ENCODE peak calls at places on chromosome 7, in eight cellular contexts. L is WTC11, C is nephron progenitor cell, U is GM23338, M is psoas muscle, P is GM13976, Z is OCI-LY7, K is IMR-90. F is an unnamed sample.

GRCh38 chr7:148334959-148335577 is 255.5 kb upstream of the C7orf33 start:
- DNase-seq in L (no peak), C (no peak), U (no peak), M (no peak), P (no peak), Z (no peak), K (no peak), F (peak)

GRCh38 chr7:18900801-18901200 is 216.6 kb downstream of the TWIST1 start:
- DNase-seq in L (no peak), C (no peak), U (no peak), M (no peak), P (no peak), Z (no peak), K (no peak), F (no peak)

GRCh38 chr7:23600251-23600650 is 3.1 kb downstream of the CCDC126 start:
- DNase-seq in L (no peak), C (no peak), U (peak), M (no peak), P (no peak), Z (no peak), K (no peak), F (no peak)

GRCh38 chr7:121020243-121020642 is 31.7 kb downstream of the CPED1 start:
- DNase-seq in L (no peak), C (no peak), U (no peak), M (no peak), P (no peak), Z (no peak), K (peak), F (peak)

GRCh38 chr7:50621932-50622587 is 56.9 kb upstream of the DDC start:
- DNase-seq in L (no peak), C (no peak), U (no peak), M (no peak), P (no peak), Z (no peak), K (no peak), F (no peak)

GRCh38 chr7:44608916-44609648 is 2.7 kb downstream of the OGDH start:
- DNase-seq in L (no peak), C (no peak), U (peak), M (no peak), P (no peak), Z (no peak), K (no peak), F (no peak)

GRCh38 chr7:43868181-43868580 is 1.1 kb downstream of the MRPS24 start:
- DNase-seq in L (no peak), C (no peak), U (no peak), M (no peak), P (no peak), Z (peak), K (no peak), F (no peak)

GRCh38 chr7:159147246-159147645 is 2.6 kb upstream of the VIPR2 start:
- DNase-seq in L (no peak), C (no peak), U (peak), M (peak), P (no peak), Z (no peak), K (no peak), F (no peak)

GRCh38 chr7:139394553-139394952 is 34.9 kb downstream of the LUC7L2 start:
- DNase-seq in L (no peak), C (no peak), U (no peak), M (no peak), P (no peak), Z (no peak), K (no peak), F (no peak)

GRCh38 chr7:15407910-15408309 is 153.9 kb downstream of the AGMO start:
- DNase-seq in L (no peak), C (no peak), U (no peak), M (no peak), P (no peak), Z (no peak), K (no peak), F (peak)

GRCh38 chr7:30406664-30407425 is 71.7 kb downstream of the NOD1 start:
- DNase-seq in L (no peak), C (no peak), U (no peak), M (peak), P (no peak), Z (no peak), K (no peak), F (no peak)

GRCh38 chr7:101518348-101518747 is 110.7 kb downstream of the MYL10 start:
- DNase-seq in L (no peak), C (peak), U (no peak), M (no peak), P (no peak), Z (no peak), K (peak), F (peak)

GRCh38 chr7:99375070-99375807 is 709 bp downstream of the ARPC1B start:
- DNase-seq in L (peak), C (peak), U (peak), M (peak), P (peak), Z (peak), K (peak), F (peak)

GRCh38 chr7:68929712-68930395 is 668.4 kb upstream of the AUTS2 start:
- DNase-seq in L (no peak), C (no peak), U (no peak), M (no peak), P (no peak), Z (no peak), K (peak), F (peak)

GRCh38 chr7:24125765-24126164 is 158.2 kb upstream of the NPY start:
- DNase-seq in L (no peak), C (no peak), U (no peak), M (no peak), P (no peak), Z (no peak), K (no peak), F (no peak)

GRCh38 chr7:142347091-142347490 is 89.2 kb upstream of the PRSS58 start:
- DNase-seq in L (no peak), C (no peak), U (no peak), M (no peak), P (no peak), Z (no peak), K (no peak), F (no peak)

GRCh38 chr7:81211204-81211603 is 292.4 kb upstream of the SEMA3C start:
- DNase-seq in L (no peak), C (no peak), U (no peak), M (no peak), P (no peak), Z (no peak), K (no peak), F (no peak)

GRCh38 chr7:88339195-88339922 is 32.7 kb upstream of the STEAP4 start:
- DNase-seq in L (no peak), C (no peak), U (no peak), M (no peak), P (no peak), Z (no peak), K (no peak), F (no peak)

GRCh38 chr7:86914468-86915054 is 144.9 kb downstream of the ELAPOR2 start:
- DNase-seq in L (no peak), C (no peak), U (peak), M (no peak), P (peak), Z (peak), K (peak), F (peak)
- TF ChIP-seq CTCF in L (peak), C (peak), U (peak), M (peak), P (no peak), Z (peak), K (peak), F (peak)

GRCh38 chr7:76318488-76319353 is 16.2 kb downstream of the HSPB1 start:
- DNase-seq in L (peak), C (peak), U (peak), M (peak), P (peak), Z (peak), K (peak), F (peak)
- TF ChIP-seq CTCF in L (no peak), C (no peak), U (no peak), M (peak), P (peak), Z (peak), K (peak), F (peak)

GRCh38 chr7:27143022-27143949 is at the start of gene HOXA5:
- DNase-seq in L (peak), C (peak), U (peak), M (peak), P (peak), Z (peak), K (peak), F (peak)
- TF ChIP-seq CTCF in L (peak), C (peak), U (peak), M (peak), P (no peak), Z (peak), K (peak), F (no peak)

GRCh38 chr7:119594956-119595355 is 678.0 kb upstream of the KCND2 start:
- DNase-seq in L (peak), C (no peak), U (peak), M (no peak), P (no peak), Z (no peak), K (no peak), F (no peak)
- TF ChIP-seq CTCF in L (no peak), C (no peak), U (no peak), M (no peak), P (no peak), Z (no peak), K (no peak), F (no peak)

GRCh38 chr7:38773430-38773829 is 135.6 kb downstream of the VPS41 start:
- DNase-seq in L (no peak), C (no peak), U (no peak), M (no peak), P (no peak), Z (no peak), K (peak), F (no peak)

GRCh38 chr7:38777609-38778008 is 131.4 kb downstream of the VPS41 start:
- DNase-seq in L (no peak), C (no peak), U (no peak), M (no peak), P (no peak), Z (no peak), K (no peak), F (no peak)

GRCh38 chr7:38775503-38775902 is 133.5 kb downstream of the VPS41 start:
- DNase-seq in L (no peak), C (no peak), U (peak), M (no peak), P (no peak), Z (no peak), K (no peak), F (no peak)
- TF ChIP-seq CTCF in L (no peak), C (no peak), U (no peak), M (no peak), P (no peak), Z (no peak), K (no peak), F (no peak)

DNA sequence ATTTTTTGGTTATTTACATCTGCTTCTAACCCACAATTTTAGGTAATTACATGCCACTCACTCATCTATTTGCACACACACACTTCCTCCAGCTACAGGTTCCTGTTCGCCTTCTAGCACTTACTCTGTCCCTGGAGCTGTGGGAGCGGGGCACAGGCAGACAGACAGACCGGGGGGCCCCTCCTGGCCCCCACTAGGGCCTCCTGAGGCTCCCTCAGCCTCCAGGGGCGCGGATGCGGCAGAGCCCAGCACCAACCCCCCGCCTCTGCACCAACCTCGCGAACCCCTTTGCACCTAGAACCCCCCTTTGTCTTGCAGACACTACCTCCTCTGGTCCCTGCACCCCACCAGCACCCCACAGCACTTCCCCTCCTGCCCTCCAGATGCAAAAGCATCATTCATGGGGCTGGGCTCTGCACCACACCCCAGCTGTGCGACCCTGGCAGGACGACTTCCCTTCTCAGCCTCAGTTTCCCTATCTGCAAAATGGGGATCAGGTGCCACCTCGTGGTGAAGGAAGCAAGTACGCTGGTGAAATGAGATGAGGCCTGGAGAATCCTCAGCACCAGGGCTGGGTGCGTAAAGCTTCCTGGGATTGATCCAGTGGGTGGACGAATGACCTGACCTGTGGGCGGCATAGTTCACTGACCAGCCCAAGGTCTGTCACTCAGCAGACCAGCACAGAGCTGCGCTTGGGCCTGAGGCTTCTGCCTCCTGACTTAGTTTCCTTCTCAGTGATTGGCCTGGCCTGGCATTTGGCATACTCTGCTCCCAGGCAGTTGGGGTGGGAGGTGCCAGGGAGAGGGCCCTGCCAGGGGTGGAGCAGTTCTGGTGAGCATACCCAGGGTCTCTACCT is 37.9 kb downstream of the ELFN1 start:
- DNase-seq in L (no peak), C (no peak), U (no peak), M (no peak), P (peak), Z (no peak), K (no peak), F (no peak)
- TF ChIP-seq CTCF in L (no peak), C (no peak), U (peak), M (peak), P (no peak), Z (peak), K (peak), F (peak)

DNA sequence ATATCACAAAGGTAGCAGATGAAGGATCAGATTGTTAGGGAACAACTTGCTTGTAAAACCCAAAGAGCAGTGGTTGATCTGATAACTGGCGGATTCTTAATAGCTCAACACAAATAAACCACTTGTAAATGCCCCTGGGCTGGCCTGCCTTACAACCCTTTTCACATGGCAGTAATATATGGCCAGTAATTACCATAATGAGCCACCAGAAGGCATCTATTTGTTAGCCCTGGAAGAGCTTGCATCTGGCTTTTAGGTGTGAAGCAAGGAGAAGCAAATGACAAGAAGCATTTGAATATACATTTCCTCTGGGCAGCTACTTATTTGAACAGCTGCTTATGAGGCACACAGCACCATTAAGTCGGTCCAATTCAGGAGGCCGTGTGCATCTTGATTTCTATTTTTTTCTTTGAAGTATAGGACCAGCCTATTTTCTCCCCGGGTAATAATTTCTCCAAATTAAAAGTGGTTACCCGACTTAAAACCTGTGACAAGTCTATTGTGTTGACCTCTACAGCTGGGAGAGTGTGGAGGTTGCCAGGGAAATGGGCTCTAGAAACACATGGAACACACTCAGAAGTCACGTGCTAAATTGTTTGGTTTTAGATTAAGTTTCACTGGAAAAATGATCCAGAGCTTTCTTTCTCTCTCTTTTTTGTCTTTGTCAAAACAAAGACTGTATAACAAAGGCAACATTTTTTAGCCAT is 113.4 kb downstream of the SEM1 start:
- DNase-seq in L (no peak), C (no peak), U (peak), M (no peak), P (no peak), Z (no peak), K (no peak), F (peak)
- TF ChIP-seq CTCF in L (no peak), C (no peak), U (peak), M (peak), P (no peak), Z (no peak), K (no peak), F (peak)

GRCh38 chr7:66841898-66842297 is 79.1 kb upstream of the TMEM248 start:
- DNase-seq in L (no peak), C (no peak), U (no peak), M (no peak), P (no peak), Z (no peak), K (no peak), F (no peak)

GRCh38 chr7:66847879-66848810 is 72.9 kb upstream of the TMEM248 start:
- DNase-seq in L (peak), C (no peak), U (peak), M (no peak), P (no peak), Z (no peak), K (peak), F (peak)

GRCh38 chr7:66840316-66840715 is 80.7 kb upstream of the TMEM248 start:
- DNase-seq in L (no peak), C (no peak), U (no peak), M (no peak), P (no peak), Z (no peak), K (no peak), F (no peak)

GRCh38 chr7:66845382-66846095 is 75.5 kb upstream of the TMEM248 start:
- DNase-seq in L (no peak), C (no peak), U (no peak), M (peak), P (no peak), Z (peak), K (no peak), F (no peak)

DNA sequence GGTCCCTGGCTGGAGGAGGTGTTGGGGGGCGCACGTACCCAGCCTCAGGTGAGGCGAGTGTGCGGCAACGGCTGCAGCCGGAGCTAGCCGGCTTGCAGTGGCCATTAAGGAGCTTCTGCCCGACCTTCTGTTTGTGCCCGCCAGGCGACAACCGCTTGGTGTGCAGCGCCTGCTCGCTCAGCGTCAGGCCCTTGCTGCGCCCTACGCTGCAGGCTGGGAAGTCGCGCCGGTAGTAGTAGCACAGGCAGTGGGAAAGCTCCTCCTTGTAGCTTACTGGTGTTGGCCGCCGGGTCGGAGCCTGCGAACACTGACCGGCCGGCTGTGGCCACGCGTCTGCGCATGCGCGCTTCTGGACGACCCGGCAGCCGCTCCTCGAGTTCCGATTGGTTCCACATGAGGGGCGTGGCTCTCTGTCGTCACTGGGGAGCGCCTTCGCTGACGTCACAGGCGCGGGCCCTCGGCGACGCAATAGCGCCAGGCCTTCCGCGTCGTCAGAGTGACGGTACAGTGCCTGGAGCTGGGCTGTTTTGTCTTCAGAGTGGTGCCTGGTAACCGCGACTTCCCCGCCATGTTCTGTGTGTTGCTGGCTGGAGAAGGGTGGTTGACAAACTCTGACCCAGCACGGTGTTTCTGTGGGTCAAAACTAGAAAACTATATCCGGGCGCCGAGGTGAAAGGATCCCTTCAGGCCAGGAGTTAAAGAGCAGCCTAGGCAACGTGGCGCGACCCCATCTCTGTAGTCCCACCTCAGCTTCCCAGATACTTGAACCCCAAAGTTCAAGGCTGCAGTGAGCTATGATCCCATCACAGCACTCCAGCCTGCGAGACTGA is 76.3 kb upstream of the TMEM248 start:
- DNase-seq in L (peak), C (peak), U (peak), M (peak), P (peak), Z (peak), K (peak), F (peak)
- TF ChIP-seq CTCF in L (no peak), C (no peak), U (no peak), M (peak), P (no peak), Z (peak), K (peak), F (peak)